ENCODE peak calls at places on chromosomes 4 and X, in seven cellular contexts. I is iPS-NIHi11; N is natural killer cell; X is T-helper 2 cell; P is LoVo; C is activated CD8-positive, alpha-beta memory T cell treated with anti-CD3 and anti-CD28 coated beads for 24 hours; E is stimulated activated CD4-positive, alpha-beta T cell treated with anti-CD3 and anti-CD28 coated beads, Interleukin-15, amount 100 ng/mL, for 1 hour. B is an unnamed sample.

GRCh38 chr4:40335508-40335860 is 351 bp downstream of the CHRNA9 start:
- DNase-seq in P (no peak), I (no peak), X (no peak), C (no peak), E (no peak), N (no peak), B (no peak)

GRCh38 chr4:156778093-156778492 is 193.5 kb downstream of the PDGFC start:
- DNase-seq in E (no peak), N (no peak), X (no peak), I (no peak), C (no peak), P (no peak), B (no peak)

GRCh38 chr4:82376109-82376508 is 2.3 kb upstream of the HNRNPD start:
- DNase-seq in N (no peak), P (no peak), E (no peak), X (no peak), C (no peak), I (no peak), B (no peak)

GRCh38 chr4:107747748-107748486 is 27.9 kb upstream of the PAPSS1 start:
- DNase-seq in N (no peak), C (no peak), E (no peak), X (no peak), I (peak), P (no peak), B (no peak)

GRCh38 chr4:94517492-94517891 is 65.8 kb downstream of the PDLIM5 start:
- DNase-seq in E (no peak), I (no peak), P (no peak), N (no peak), X (no peak), C (no peak), B (no peak)

GRCh38 chr4:15327311-15328298 is 100.2 kb upstream of the C1QTNF7 start:
- DNase-seq in X (no peak), C (no peak), N (no peak), P (no peak), I (no peak), E (no peak), B (no peak)

GRCh38 chr4:137274404-137274803 is 257.9 kb downstream of the PCDH18 start:
- DNase-seq in I (no peak), X (no peak), N (no peak), P (no peak), C (no peak), E (no peak), B (no peak)

GRCh38 chr4:80006935-80007744 is 65.9 kb downstream of the ANTXR2 start:
- DNase-seq in X (no peak), E (no peak), I (no peak), N (no peak), P (no peak), C (no peak), B (no peak)

GRCh38 chr4:83917572-83917971 is 381.7 kb downstream of the GPAT3 start:
- DNase-seq in I (no peak), C (no peak), N (no peak), X (no peak), E (no peak), P (no peak), B (no peak)

GRCh38 chrX:106752101-106752678 is 25.7 kb downstream of the RNF128 start:
- DNase-seq in P (no peak), C (no peak), X (no peak), E (no peak), I (no peak), N (no peak), B (no peak)

GRCh38 chr4:41455215-41455614 is 82.7 kb upstream of the LIMCH1 start:
- DNase-seq in E (no peak), P (no peak), N (no peak), X (no peak), I (no peak), C (no peak), B (no peak)

GRCh38 chr4:90234916-90235547 is 107.8 kb downstream of the CCSER1 start:
- DNase-seq in N (no peak), P (no peak), C (no peak), I (no peak), X (no peak), E (no peak), B (no peak)

GRCh38 chr4:159735281-159736207 is 632.7 kb downstream of the RAPGEF2 start:
- DNase-seq in X (no peak), N (no peak), P (no peak), I (peak), E (no peak), C (no peak), B (no peak)

GRCh38 chr4:173051697-173052096 is 116.9 kb upstream of the GALNT7 start:
- DNase-seq in I (no peak), N (no peak), X (no peak), E (no peak), C (no peak), P (no peak), B (no peak)

GRCh38 chrX:123835661-123836371 is 24.0 kb upstream of the XIAP start:
- DNase-seq in P (peak), E (no peak), N (no peak), X (no peak), C (no peak), I (no peak), B (no peak)

GRCh38 chr4:184330008-184330400 is 112.3 kb upstream of the ENPP6 start:
- DNase-seq in N (no peak), P (no peak), E (no peak), I (no peak), C (no peak), X (no peak), B (no peak)

GRCh38 chr4:74095886-74096264 is 3.1 kb downstream of the CXCL2 start:
- DNase-seq in I (no peak), X (no peak), P (no peak), N (no peak), E (no peak), C (no peak), B (no peak)

GRCh38 chr4:130422255-130422654 is 1326.3 kb downstream of the C4orf33 start:
- DNase-seq in X (no peak), E (no peak), N (no peak), I (no peak), P (no peak), C (no peak), B (no peak)

GRCh38 chr4:165520071-165520470 is 141.3 kb downstream of the CPE start:
- DNase-seq in C (no peak), I (no peak), P (no peak), E (no peak), X (no peak), N (no peak), B (no peak)

GRCh38 chr4:2399631-2400190 is 18.7 kb downstream of the ZFYVE28 start:
- DNase-seq in X (no peak), P (no peak), C (no peak), N (no peak), I (no peak), E (no peak), B (no peak)

GRCh38 chrX:45771560-45772340 is 571.1 kb upstream of the DIPK2B start:
- DNase-seq in P (peak), N (peak), I (no peak), E (peak), C (no peak), X (peak), B (peak)

GRCh38 chr4:164799410-164799809 is 45.5 kb downstream of the SMIM31 start:
- DNase-seq in N (no peak), I (peak), E (no peak), C (no peak), X (no peak), P (no peak), B (no peak)

GRCh38 chr4:158302076-158302866 is 92.0 kb downstream of the TMEM144 start:
- DNase-seq in C (no peak), N (no peak), I (no peak), P (peak), E (no peak), X (no peak), B (no peak)

GRCh38 chrX:93422693-93423092 is 250.7 kb downstream of the NAP1L3 start:
- DNase-seq in C (no peak), N (no peak), P (peak), X (no peak), E (no peak), I (peak), B (no peak)

GRCh38 chrX:74383611-74384010 is 37.7 kb upstream of the SLC16A2 start:
- DNase-seq in N (no peak), P (no peak), C (no peak), E (no peak), X (no peak), I (peak), B (no peak)

GRCh38 chrX:10415704-10416001 is 204.7 kb downstream of the MID1 start:
- DNase-seq in N (no peak), E (no peak), P (no peak), X (no peak), I (no peak), C (no peak), B (no peak)

B was measured in central memory CD8-positive, alpha-beta T cell.